ENCODE peak calls at places on chromosomes 16 and 17, in eight cellular contexts. S is upper lobe of right lung; X is neuronal stem cell; O is body of pancreas; W is breast epithelium; V is CD8-positive, alpha-beta memory T cell; Q is tibial artery; H is stomach. L is an unnamed sample.
A peak's percentile ranks its signal among the peaks of the same experiment; 100 is the strongest.

GRCh38 chr17:57174591-57174990 is 81.7 kb upstream of the MSI2 start:
- DNase-seq in H (no peak), S (no peak), Q (no peak), W (no peak), X (no peak), O (no peak), V (no peak), L (no peak)

GRCh38 chr16:65658339-65659275 is 536.7 kb upstream of the CDH11 start:
- DNase-seq in Q (no peak), W (peak; percentile 91), X (no peak), V (no peak), H (no peak), O (peak; percentile 8), S (peak; percentile 53), L (no peak)

GRCh38 chr16:49158029-49158642 is 123.5 kb downstream of the CBLN1 start:
- DNase-seq in W (no peak), H (no peak), S (no peak), Q (no peak), X (peak; percentile 82), O (peak; percentile 3), V (no peak), L (peak; percentile 67)

GRCh38 chr16:1075546-1075945 is 3.0 kb downstream of the SSTR5 start:
- DNase-seq in X (no peak), V (no peak), O (no peak), S (no peak), W (no peak), H (no peak), Q (no peak), L (no peak)

GRCh38 chr16:8867483-8868271 is 1.1 kb downstream of the CARHSP1 start:
- DNase-seq in S (no peak), O (no peak), H (peak; percentile 62), W (no peak), X (peak; percentile 44), Q (peak; percentile 58), V (no peak), L (no peak)

GRCh38 chr17:63476494-63476856 is 386 bp upstream of the ACE start:
- DNase-seq in Q (no peak), H (no peak), O (peak; percentile 16), S (no peak), W (no peak), X (peak; percentile 39), V (no peak), L (no peak)

GRCh38 chr16:4676826-4677225 is 16.5 kb upstream of the NUDT16L1 start:
- DNase-seq in V (no peak), W (no peak), H (no peak), X (no peak), S (no peak), Q (no peak), O (no peak), L (no peak)

GRCh38 chr17:32341141-32341856 is 674 bp downstream of the C17orf75 start:
- DNase-seq in S (no peak), X (no peak), Q (no peak), V (peak; percentile 61), O (peak; percentile 26), W (no peak), H (no peak), L (no peak)

GRCh38 chr17:47741109-47741792 is 8.2 kb downstream of the TBX21 start:
- DNase-seq in S (no peak), H (peak; percentile 23), W (peak; percentile 11), Q (no peak), X (no peak), O (no peak), V (peak; percentile 49), L (no peak)

GRCh38 chr16:68233835-68234187 is 2.1 kb downstream of the ESRP2 start:
- DNase-seq in W (no peak), V (no peak), X (no peak), Q (no peak), S (no peak), H (no peak), O (no peak), L (no peak)

GRCh38 chr17:50274142-50274944 is at the start of gene TMEM92:
- DNase-seq in Q (peak; percentile 24), X (peak; percentile 46), H (peak; percentile 89), W (no peak), O (peak; percentile 50), S (peak; percentile 92), V (no peak), L (peak; percentile 63)

GRCh38 chr17:44002141-44002848 is 2.1 kb upstream of the NAGS start:
- DNase-seq in Q (no peak), W (no peak), V (no peak), S (no peak), X (no peak), H (no peak), O (no peak), L (no peak)

GRCh38 chr17:60148300-60148838 is 1.4 kb upstream of the CA4 start:
- DNase-seq in O (no peak), X (no peak), Q (no peak), W (no peak), S (no peak), H (no peak), V (no peak), L (no peak)

GRCh38 chr17:77914440-77915254 is 43.9 kb upstream of the TNRC6C start:
- DNase-seq in X (no peak), W (peak; percentile 24), O (peak; percentile 28), S (no peak), Q (no peak), V (no peak), H (no peak), L (no peak)

GRCh38 chr16:67727521-67728485 is 8.7 kb upstream of the GFOD2 start:
- DNase-seq in S (peak; percentile 43), V (no peak), Q (no peak), W (no peak), X (no peak), O (no peak), H (no peak), L (no peak)

DNA sequence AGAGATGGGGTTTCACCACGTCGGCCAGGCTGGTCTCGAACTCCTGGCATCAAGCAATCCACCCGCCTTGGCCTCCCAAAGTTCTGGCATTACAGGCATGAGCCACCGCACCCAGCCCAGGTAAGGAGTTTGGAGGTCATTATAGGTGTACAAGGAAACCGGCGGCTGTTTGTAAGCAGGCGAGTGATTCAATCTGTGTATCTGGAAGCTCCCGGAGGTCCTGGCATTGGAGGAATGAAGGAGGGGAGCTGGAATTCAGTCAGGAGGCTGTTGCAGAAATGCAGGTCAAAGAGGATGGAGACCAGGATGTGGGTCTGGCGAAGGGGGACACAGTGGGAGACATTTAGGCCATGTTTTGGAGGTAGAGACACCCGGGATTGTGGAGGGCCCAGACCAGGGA is 18.8 kb downstream of the CDC42EP4 start:
- DNase-seq in S (peak; percentile 56), W (no peak), Q (no peak), X (no peak), H (peak; percentile 54), V (no peak), O (peak; percentile 59), L (no peak)
- H3K4me1 ChIP-seq in S (peaks cover 72% of the 10 kb centered on the region), W (peaks cover 60% of the 10 kb centered on the region), Q (peaks cover 60% of the 10 kb centered on the region), X (peaks cover 2% of the 10 kb centered on the region), H (peaks cover 86% of the 10 kb centered on the region), V (no peaks in the 10 kb centered on the region), O (peaks cover 96% of the 10 kb centered on the region), L (no peaks in the 10 kb centered on the region)

GRCh38 chr16:23572394-23572793 is 14.9 kb downstream of the UBFD1 start:
- DNase-seq in W (no peak), V (no peak), Q (no peak), S (no peak), H (no peak), X (no peak), O (no peak), L (no peak)

GRCh38 chr16:23570992-23571632 is 13.6 kb downstream of the UBFD1 start:
- DNase-seq in O (peak; percentile 18), V (no peak), S (no peak), W (no peak), X (no peak), Q (peak; percentile 26), H (no peak), L (no peak)

GRCh38 chr16:23571895-23572294 is 14.4 kb downstream of the UBFD1 start:
- DNase-seq in O (no peak), S (no peak), Q (no peak), X (no peak), V (no peak), H (no peak), W (no peak), L (no peak)

GRCh38 chr16:23575834-23576233 is 18.3 kb downstream of the UBFD1 start:
- DNase-seq in S (no peak), H (no peak), Q (no peak), V (no peak), W (no peak), O (no peak), X (no peak), L (no peak)

DNA sequence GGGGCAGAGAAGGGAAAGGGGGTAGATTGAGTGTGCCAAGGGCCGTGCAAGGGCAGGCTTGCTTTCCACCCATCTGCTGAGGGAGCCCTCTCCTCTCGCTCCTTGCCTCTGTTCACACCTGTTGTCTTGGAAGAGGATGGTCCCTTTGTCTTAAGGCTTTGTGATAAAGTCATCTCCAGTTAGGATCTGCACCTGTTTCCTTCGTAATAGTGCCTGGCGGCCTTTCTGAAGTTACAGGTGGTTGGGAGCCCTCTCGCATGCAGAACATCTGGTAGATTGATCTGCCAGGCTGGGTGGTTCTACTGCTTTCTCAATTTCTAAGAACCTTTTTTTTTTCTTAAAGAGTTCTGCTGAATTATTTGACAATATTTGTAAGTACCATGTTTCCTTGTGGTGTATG is 16.3 kb downstream of the UBFD1 start:
- DNase-seq in H (no peak), X (no peak), Q (no peak), S (no peak), V (no peak), W (no peak), O (no peak), L (no peak)
- H3K36me3 ChIP-seq in H (peaks cover 41% of the 10 kb centered on the region), X (peaks cover 87% of the 10 kb centered on the region), Q (peaks cover 83% of the 10 kb centered on the region), S (peaks cover 86% of the 10 kb centered on the region), V (peaks cover 27% of the 10 kb centered on the region), W (peaks cover 6% of the 10 kb centered on the region), O (no peaks in the 10 kb centered on the region), L (peaks cover 11% of the 10 kb centered on the region)

DNA sequence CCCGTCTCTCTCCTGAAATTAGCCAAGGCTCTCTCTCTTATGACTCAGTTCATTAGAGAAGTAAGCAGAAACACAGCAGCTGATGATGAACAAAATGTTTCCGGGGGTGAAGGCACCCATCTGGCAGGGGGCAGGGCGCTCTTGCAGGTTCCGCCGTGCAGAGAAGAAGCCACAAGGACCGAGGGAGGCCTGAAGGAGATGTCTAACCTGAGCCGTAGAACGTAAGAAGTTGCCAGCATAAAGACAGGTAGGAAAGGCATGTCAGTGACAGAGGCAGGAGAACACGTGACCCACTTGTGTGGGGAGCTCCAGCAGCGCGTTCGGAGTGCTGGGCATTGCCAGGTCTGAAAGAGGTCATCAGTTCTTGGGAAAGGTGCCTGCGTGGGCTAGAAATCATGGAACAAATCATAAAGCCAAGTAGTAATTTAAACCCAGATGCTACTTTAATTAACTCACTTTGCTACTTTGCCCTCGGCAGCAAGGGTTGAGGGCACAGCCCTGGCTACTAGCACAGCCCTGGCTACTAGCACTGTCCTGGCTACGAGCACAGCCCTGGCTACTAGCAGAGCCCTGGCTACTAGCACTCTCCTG is 198.6 kb downstream of the RPTOR start:
- DNase-seq in S (no peak), Q (no peak), W (no peak), V (no peak), O (no peak), H (no peak), X (no peak), L (no peak)
- H3K27ac ChIP-seq in S (no peak overlapping the region), Q (no peak overlapping the region), W (no peak overlapping the region), V (no peak overlapping the region), O (no peak overlapping the region), H (no peak overlapping the region), X (peak overlapping the region; percentile 16), L (no peak overlapping the region)

DNA sequence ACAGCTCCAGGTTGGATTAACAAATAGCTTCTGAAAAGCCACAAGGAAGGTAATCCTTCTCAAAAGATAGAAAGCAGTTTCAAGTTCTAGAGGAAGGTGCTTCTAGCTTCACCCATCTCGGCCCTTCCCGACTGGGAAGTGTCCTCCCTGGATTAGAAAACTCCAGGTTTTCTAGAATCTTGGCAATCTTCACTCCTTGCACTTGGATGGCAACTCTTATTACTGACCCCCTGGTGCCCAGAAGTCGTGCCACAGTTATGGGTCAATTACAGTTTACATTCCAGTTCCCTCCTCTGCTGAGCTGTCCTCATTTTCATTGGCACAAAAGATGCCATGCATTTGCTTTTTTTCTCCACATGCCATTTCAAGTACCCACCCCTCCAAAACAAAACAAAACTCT is 65.6 kb downstream of the SMG6 start:
- DNase-seq in Q (no peak), O (no peak), V (no peak), W (no peak), X (no peak), H (no peak), S (no peak), L (no peak)
- H3K4me1 ChIP-seq in Q (peaks cover 46% of the 10 kb centered on the region), O (no peaks in the 10 kb centered on the region), V (no peaks in the 10 kb centered on the region), W (peaks cover 7% of the 10 kb centered on the region), X (peaks cover 8% of the 10 kb centered on the region), H (peaks cover 13% of the 10 kb centered on the region), S (peaks cover 44% of the 10 kb centered on the region), L (no peaks in the 10 kb centered on the region)